ENCODE peak calls at places on chromosomes 4 and X, in four cellular contexts. One of them, this sample, is unnamed. For H3K27me3, the result is how much of the 10 kb centered on the place peaks cover.

GRCh38 chr4:143421609-143422008 is 84.9 kb downstream of the GAB1 start:
- DNase-seq in colonic mucosa: no peak
- DNase-seq in breast epithelium: no peak
- DNase-seq in brain microvascular endothelial cell: no peak
- DNase-seq in this sample: no peak

GRCh38 chr4:123340381-123340701 is 56.3 kb upstream of the SPRY1 start:
- DNase-seq in colonic mucosa: no peak
- DNase-seq in breast epithelium: no peak
- DNase-seq in brain microvascular endothelial cell: peak
- DNase-seq in this sample: no peak

GRCh38 chrX:46865281-46865680 is 28.4 kb downstream of the RP2 start:
- DNase-seq in colonic mucosa: no peak
- DNase-seq in breast epithelium: no peak
- DNase-seq in brain microvascular endothelial cell: peak
- DNase-seq in this sample: no peak

GRCh38 chr4:108628411-108628810 is 8.0 kb downstream of the RPL34 start:
- DNase-seq in colonic mucosa: no peak
- DNase-seq in breast epithelium: no peak
- DNase-seq in brain microvascular endothelial cell: no peak
- DNase-seq in this sample: no peak

GRCh38 chr4:35105486-35105885 is 1138.8 kb downstream of the ARAP2 start:
- DNase-seq in colonic mucosa: no peak
- DNase-seq in breast epithelium: no peak
- DNase-seq in brain microvascular endothelial cell: no peak
- DNase-seq in this sample: no peak

GRCh38 chr4:43048570-43048969 is 156.1 kb downstream of the GRXCR1 start:
- DNase-seq in colonic mucosa: no peak
- DNase-seq in breast epithelium: no peak
- DNase-seq in brain microvascular endothelial cell: no peak
- DNase-seq in this sample: peak

GRCh38 chr4:108058685-108059440 is 69.2 kb downstream of the HADH start:
- DNase-seq in colonic mucosa: no peak
- DNase-seq in breast epithelium: no peak
- DNase-seq in brain microvascular endothelial cell: peak
- DNase-seq in this sample: peak

GRCh38 chrX:132594129-132594528 is 105.3 kb upstream of the MBNL3 start:
- DNase-seq in colonic mucosa: no peak
- DNase-seq in breast epithelium: no peak
- DNase-seq in brain microvascular endothelial cell: no peak
- DNase-seq in this sample: no peak

GRCh38 chrX:150841466-150842197 is 56.8 kb downstream of the CD99L2 start:
- DNase-seq in colonic mucosa: no peak
- DNase-seq in breast epithelium: no peak
- DNase-seq in brain microvascular endothelial cell: peak
- DNase-seq in this sample: no peak

GRCh38 chr4:42151568-42152506 is 618 bp downstream of the BEND4 start:
- DNase-seq in colonic mucosa: peak
- DNase-seq in breast epithelium: no peak
- DNase-seq in brain microvascular endothelial cell: no peak
- DNase-seq in this sample: peak

GRCh38 chr4:186304816-186305520 is 39.0 kb downstream of the F11 start:
- DNase-seq in colonic mucosa: no peak
- DNase-seq in breast epithelium: no peak
- DNase-seq in brain microvascular endothelial cell: no peak
- DNase-seq in this sample: peak

GRCh38 chr4:168304744-168305459 is 13.7 kb downstream of the DDX60 start:
- DNase-seq in colonic mucosa: no peak
- DNase-seq in breast epithelium: no peak
- DNase-seq in brain microvascular endothelial cell: peak
- DNase-seq in this sample: no peak

GRCh38 chrX:53077207-53078197 is 4.7 kb upstream of the TSPYL2 start:
- DNase-seq in colonic mucosa: no peak
- DNase-seq in breast epithelium: no peak
- DNase-seq in brain microvascular endothelial cell: no peak
- DNase-seq in this sample: no peak

GRCh38 chr4:159267023-159267939 is 164.4 kb downstream of the RAPGEF2 start:
- DNase-seq in colonic mucosa: no peak
- DNase-seq in breast epithelium: no peak
- DNase-seq in brain microvascular endothelial cell: no peak
- DNase-seq in this sample: no peak

GRCh38 chr4:123381996-123382395 is 14.6 kb upstream of the SPRY1 start:
- DNase-seq in colonic mucosa: no peak
- DNase-seq in breast epithelium: no peak
- DNase-seq in brain microvascular endothelial cell: no peak
- DNase-seq in this sample: no peak

GRCh38 chrX:53048169-53049126 is at the start of gene GPR173:
- DNase-seq in colonic mucosa: peak
- DNase-seq in breast epithelium: no peak
- DNase-seq in brain microvascular endothelial cell: peak
- DNase-seq in this sample: peak

GRCh38 chrX:8684201-8684600 is 47.7 kb downstream of the ANOS1 start:
- DNase-seq in colonic mucosa: no peak
- DNase-seq in breast epithelium: no peak
- DNase-seq in brain microvascular endothelial cell: no peak
- DNase-seq in this sample: no peak

GRCh38 chrX:44202596-44202995 is 140.9 kb downstream of the EFHC2 start:
- DNase-seq in colonic mucosa: no peak
- DNase-seq in breast epithelium: no peak
- DNase-seq in brain microvascular endothelial cell: no peak
- DNase-seq in this sample: no peak

GRCh38 chrX:9659571-9660195 is 106.0 kb downstream of the GPR143 start:
- DNase-seq in colonic mucosa: no peak
- DNase-seq in breast epithelium: no peak
- DNase-seq in brain microvascular endothelial cell: no peak
- DNase-seq in this sample: no peak

GRCh38 chrX:150845091-150845490 is 53.4 kb downstream of the CD99L2 start:
- DNase-seq in colonic mucosa: no peak
- DNase-seq in breast epithelium: no peak
- DNase-seq in brain microvascular endothelial cell: no peak
- DNase-seq in this sample: no peak

GRCh38 chrX:71253253-71254091 is 468 bp downstream of the ZMYM3 start:
- DNase-seq in colonic mucosa: peak
- DNase-seq in breast epithelium: peak
- DNase-seq in brain microvascular endothelial cell: peak
- DNase-seq in this sample: peak

GRCh38 chr4:115852767-115853091 is 739.3 kb upstream of the NDST4 start:
- DNase-seq in colonic mucosa: no peak
- DNase-seq in breast epithelium: no peak
- DNase-seq in brain microvascular endothelial cell: no peak
- DNase-seq in this sample: no peak

GRCh38 chrX:78708171-78708570 is 39.3 kb upstream of the LPAR4 start:
- DNase-seq in colonic mucosa: peak
- DNase-seq in breast epithelium: no peak
- DNase-seq in brain microvascular endothelial cell: peak
- DNase-seq in this sample: peak

GRCh38 chrX:22686138-22686541 is 313.6 kb upstream of the DDX53 start:
- DNase-seq in colonic mucosa: no peak
- DNase-seq in breast epithelium: no peak
- DNase-seq in brain microvascular endothelial cell: peak
- DNase-seq in this sample: peak

GRCh38 chr4:188025476-188025875 is 29.9 kb downstream of the ZFP42 start:
- DNase-seq in colonic mucosa: no peak
- DNase-seq in breast epithelium: no peak
- DNase-seq in brain microvascular endothelial cell: no peak
- DNase-seq in this sample: no peak

GRCh38 chrX:2928127-2928582 is 984 bp downstream of the ARSD start:
- DNase-seq in colonic mucosa: peak
- DNase-seq in breast epithelium: peak
- DNase-seq in brain microvascular endothelial cell: peak
- DNase-seq in this sample: no peak

GRCh38 chrX:77949840-77950239 is 19.6 kb downstream of the PGAM4 start:
- DNase-seq in colonic mucosa: no peak
- DNase-seq in breast epithelium: no peak
- DNase-seq in brain microvascular endothelial cell: no peak
- DNase-seq in this sample: no peak

GRCh38 chr4:187478292-187479205 is 517.0 kb upstream of the ZFP42 start:
- DNase-seq in colonic mucosa: no peak
- DNase-seq in breast epithelium: no peak
- DNase-seq in brain microvascular endothelial cell: peak
- DNase-seq in this sample: peak

GRCh38 chr4:69707807-69708206 is 52.6 kb downstream of the SULT1B1 start:
- DNase-seq in colonic mucosa: no peak
- DNase-seq in breast epithelium: no peak
- DNase-seq in brain microvascular endothelial cell: no peak
- DNase-seq in this sample: no peak

GRCh38 chr4:184746532-184746870 is 12.6 kb upstream of the CENPU start:
- DNase-seq in colonic mucosa: peak
- DNase-seq in breast epithelium: no peak
- DNase-seq in brain microvascular endothelial cell: peak
- DNase-seq in this sample: no peak

GRCh38 chrX:69021095-69021494 is 144.2 kb downstream of the PJA1 start:
- DNase-seq in colonic mucosa: no peak
- DNase-seq in breast epithelium: no peak
- DNase-seq in brain microvascular endothelial cell: no peak
- DNase-seq in this sample: no peak

GRCh38 chrX:132612990-132613564 is 124.2 kb upstream of the MBNL3 start:
- DNase-seq in colonic mucosa: peak
- DNase-seq in breast epithelium: no peak
- DNase-seq in brain microvascular endothelial cell: peak
- DNase-seq in this sample: peak

GRCh38 chrX:107542500-107542899 is 85.8 kb upstream of the PRPS1 start:
- DNase-seq in colonic mucosa: no peak
- DNase-seq in breast epithelium: no peak
- DNase-seq in brain microvascular endothelial cell: peak
- DNase-seq in this sample: no peak

GRCh38 chrX:84735025-84735424 is 232.8 kb upstream of the HDX start:
- DNase-seq in colonic mucosa: no peak
- DNase-seq in breast epithelium: no peak
- DNase-seq in brain microvascular endothelial cell: no peak
- DNase-seq in this sample: peak

GRCh38 chr4:122584517-122584916 is 36.3 kb downstream of the IL21 start:
- DNase-seq in colonic mucosa: no peak
- DNase-seq in breast epithelium: no peak
- DNase-seq in brain microvascular endothelial cell: peak
- DNase-seq in this sample: no peak

DNA sequence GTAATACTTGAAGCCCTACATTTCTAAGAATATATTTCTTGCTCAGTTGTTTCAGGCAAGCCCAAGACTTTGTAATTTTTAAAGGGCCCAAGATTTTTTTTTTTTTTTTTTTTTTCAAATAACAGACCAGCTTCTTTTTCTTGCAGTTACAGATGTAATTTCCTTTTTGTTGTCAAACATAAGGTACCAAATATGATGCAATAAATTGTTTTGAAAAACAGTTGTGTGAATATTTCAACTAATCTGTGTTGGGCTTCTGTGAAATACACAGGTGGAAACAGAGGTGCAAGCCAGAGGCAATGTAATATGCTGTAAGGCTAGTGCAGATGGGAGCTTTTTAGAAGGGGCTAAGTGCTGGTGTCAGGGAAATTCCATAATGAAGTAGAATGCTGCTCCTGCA is 64.8 kb upstream of the RAB33B start:
- DNase-seq in colonic mucosa: no peak
- DNase-seq in breast epithelium: no peak
- DNase-seq in brain microvascular endothelial cell: no peak
- DNase-seq in this sample: no peak
- H3K27ac ChIP-seq in colonic mucosa: no peak
- H3K27ac ChIP-seq in breast epithelium: no peak
- H3K27ac ChIP-seq in brain microvascular endothelial cell: no peak
- H3K27ac ChIP-seq in this sample: no peak

DNA sequence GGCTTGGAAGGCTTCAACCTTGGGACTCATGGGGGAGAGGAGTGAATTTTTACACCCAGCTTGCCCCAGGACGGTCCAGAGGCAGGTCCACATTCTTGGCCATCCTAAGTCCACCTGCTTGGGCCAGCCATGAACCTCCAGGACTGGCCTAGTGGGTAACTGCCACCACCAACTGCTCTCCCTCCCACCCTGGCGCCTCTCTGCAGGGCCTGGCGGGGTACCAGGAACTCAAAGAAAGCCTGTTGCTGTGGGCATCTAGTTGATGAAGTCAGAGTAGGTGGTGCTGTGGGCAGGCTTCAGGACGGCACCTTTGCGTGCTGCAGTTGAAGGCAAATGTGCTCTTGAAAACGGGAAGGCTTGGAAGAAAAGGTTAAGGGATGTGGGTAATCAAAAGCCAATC is 12.0 kb downstream of the BCOR start:
- DNase-seq in colonic mucosa: no peak
- DNase-seq in breast epithelium: no peak
- DNase-seq in brain microvascular endothelial cell: no peak
- DNase-seq in this sample: no peak
- H3K27me3 ChIP-seq in colonic mucosa: under half
- H3K27me3 ChIP-seq in breast epithelium: half or more
- H3K27me3 ChIP-seq in brain microvascular endothelial cell: under half
- H3K27me3 ChIP-seq in this sample: under half

DNA sequence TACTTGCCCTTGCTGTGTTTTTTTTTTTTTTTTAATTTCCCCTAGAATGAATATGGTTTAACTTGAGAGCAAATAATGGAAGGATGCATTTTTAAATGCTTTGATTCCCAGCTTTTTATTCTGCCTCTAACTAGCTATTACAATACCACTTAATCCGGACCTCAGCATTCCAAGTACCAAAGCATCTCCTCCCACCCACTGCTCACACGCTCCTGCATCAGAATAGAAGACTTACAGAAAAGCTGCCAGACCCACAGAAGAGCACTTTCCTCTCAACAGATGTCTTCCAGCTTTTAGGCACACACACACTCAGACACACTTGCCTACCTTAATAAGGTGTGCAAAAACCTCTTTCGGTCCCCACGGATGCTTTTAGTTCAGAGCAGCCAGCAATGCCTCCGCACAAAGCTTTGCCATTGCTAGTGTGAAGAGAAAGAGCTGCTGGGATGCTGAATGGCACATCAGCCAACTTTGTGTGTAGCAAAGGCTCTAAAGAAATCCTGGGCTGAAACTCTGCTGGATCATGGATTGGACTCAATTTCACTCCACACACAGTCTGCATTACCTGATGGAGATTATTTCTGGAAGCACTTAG is 1056.2 kb downstream of the DMD start:
- DNase-seq in colonic mucosa: no peak
- DNase-seq in breast epithelium: no peak
- DNase-seq in brain microvascular endothelial cell: no peak
- DNase-seq in this sample: no peak
- H3K4me3 ChIP-seq in colonic mucosa: no peak
- H3K4me3 ChIP-seq in breast epithelium: no peak
- H3K4me3 ChIP-seq in brain microvascular endothelial cell: no peak
- H3K4me3 ChIP-seq in this sample: no peak

DNA sequence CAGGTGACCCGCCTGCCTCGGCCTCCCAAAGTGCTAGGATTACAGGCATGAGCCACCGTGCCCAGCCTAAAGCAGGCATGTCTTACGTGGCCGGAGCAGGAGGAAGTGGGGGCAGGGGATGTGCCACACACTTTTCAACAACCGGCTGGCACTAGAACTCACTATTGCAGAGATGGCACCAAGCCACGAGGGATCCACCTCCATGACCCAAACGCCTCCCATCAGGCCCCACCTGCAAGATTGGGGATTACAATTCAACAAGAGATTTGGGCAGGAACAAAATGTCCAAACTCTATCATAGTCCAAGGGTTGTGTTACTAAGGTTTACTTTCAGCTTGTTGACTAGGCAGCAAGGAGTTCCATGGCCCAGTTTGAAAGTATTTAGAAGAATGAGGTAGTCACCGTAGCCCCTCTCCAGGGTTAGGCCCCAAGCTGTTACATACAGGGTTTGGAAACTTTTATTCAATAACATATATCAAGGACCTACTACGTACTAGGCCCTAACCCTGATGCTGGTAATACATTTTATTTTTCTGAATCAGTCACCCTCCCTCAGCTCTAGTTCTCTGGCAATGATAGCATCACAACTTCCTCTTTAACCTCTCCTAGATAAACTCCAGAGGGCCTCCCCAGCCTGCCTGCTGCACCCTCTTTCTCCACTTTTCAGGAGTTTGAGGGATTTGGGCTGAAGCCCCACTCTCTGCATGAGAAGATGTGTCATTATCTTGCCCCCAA is 18.0 kb upstream of the TBC1D14 start:
- DNase-seq in colonic mucosa: no peak
- DNase-seq in breast epithelium: no peak
- DNase-seq in brain microvascular endothelial cell: peak
- DNase-seq in this sample: no peak
- H3K27ac ChIP-seq in colonic mucosa: no peak
- H3K27ac ChIP-seq in breast epithelium: no peak
- H3K27ac ChIP-seq in brain microvascular endothelial cell: peak
- H3K27ac ChIP-seq in this sample: no peak